ENCODE peak calls at places on chromosomes 16 and 17, in seven cellular contexts. R is AG20443; I is stimulated activated CD8-positive, alpha-beta memory T cell treated with anti-CD3 and anti-CD28 coated beads, Interleukin-4, amount 100 ng/mL, for 48 hours; H is AG04450; J is GM06990; A is A549; L is stimulated activated CD4-positive, alpha-beta T cell treated with anti-CD3 and anti-CD28 coated beads, Interleukin-1b, Interleukin-23, amount 100 ng/mL, for 4 hours. W is an unnamed sample.

GRCh38 chr17:66915204-66915611 is 49.3 kb upstream of the CACNG4 start:
- DNase-seq in I (no peak), J (no peak), L (no peak), A (peak), R (no peak), H (no peak), W (no peak)

GRCh38 chr16:27450836-27451341 is 48.9 kb downstream of the IL21R start:
- DNase-seq in H (no peak), R (no peak), L (no peak), A (no peak), I (peak), J (peak), W (no peak)

GRCh38 chr17:15966183-15966878 is 21.4 kb downstream of the ADORA2B start:
- DNase-seq in L (no peak), I (no peak), R (no peak), H (no peak), A (no peak), J (no peak), W (no peak)

GRCh38 chr17:7745748-7746470 is 28.4 kb downstream of the DNAH2 start:
- DNase-seq in R (peak), I (no peak), H (peak), A (peak), L (no peak), J (no peak), W (no peak)

GRCh38 chr17:40097931-40098845 is 2.2 kb downstream of the NR1D1 start:
- DNase-seq in A (no peak), R (peak), L (no peak), I (peak), J (no peak), H (no peak), W (no peak)

GRCh38 chr17:55356440-55357328 is 65.0 kb downstream of the MMD start:
- DNase-seq in H (peak), R (peak), J (peak), I (peak), A (peak), L (peak), W (peak)

GRCh38 chr16:53080345-53081031 is 25.7 kb downstream of the CHD9 start:
- DNase-seq in L (no peak), R (peak), H (peak), I (no peak), J (no peak), A (peak), W (no peak)

GRCh38 chr16:3696425-3697218 is 20.7 kb downstream of the TRAP1 start:
- DNase-seq in L (no peak), H (peak), A (peak), J (no peak), R (no peak), I (no peak), W (no peak)

GRCh38 chr16:86074651-86075487 is 175.9 kb downstream of the IRF8 start:
- DNase-seq in I (no peak), J (no peak), L (no peak), H (no peak), A (no peak), R (no peak), W (no peak)

GRCh38 chr16:23359092-23359760 is 57.1 kb downstream of the SCNN1B start:
- DNase-seq in A (no peak), I (no peak), J (no peak), L (no peak), H (no peak), R (no peak), W (no peak)

GRCh38 chr16:65546353-65546791 is 424.5 kb upstream of the CDH11 start:
- DNase-seq in L (no peak), R (peak), H (no peak), A (no peak), I (no peak), J (no peak), W (no peak)

GRCh38 chr17:44000141-44000860 is 4.1 kb upstream of the NAGS start:
- DNase-seq in H (no peak), J (no peak), R (no peak), I (no peak), L (no peak), A (no peak), W (no peak)

GRCh38 chr16:57345021-57345420 is 13.6 kb upstream of the CCL22 start:
- DNase-seq in A (no peak), L (no peak), R (no peak), I (no peak), J (no peak), H (no peak), W (no peak)

W was measured in NCI-H524 treated with DMSO at 0.1 percent for 48 hours.